ENCODE peak calls at places on chromosomes 11 and 22, in seven cellular contexts. E is H1, J is SK-N-SH, S is HCT116, M is K562, Y is HepG2, H is GM12878. O is an unnamed sample.

GRCh38 chr22:26663374-26663923 is 6.1 kb downstream of the MIAT start:
- DNase-seq in M (no peak), Y (no peak), S (no peak), H (no peak), J (no peak), E (no peak), O (no peak)

GRCh38 chr22:23153994-23154393 is 8.7 kb downstream of the RAB36 start:
- DNase-seq in S (no peak), J (no peak), H (no peak), M (no peak), E (no peak), Y (no peak), O (no peak)

GRCh38 chr11:35981581-35981980 is 37.7 kb downstream of the LDLRAD3 start:
- DNase-seq in Y (no peak), S (no peak), M (no peak), H (no peak), J (no peak), E (no peak), O (no peak)

GRCh38 chr11:19892387-19892786 is 179.8 kb downstream of the NAV2 start:
- DNase-seq in H (no peak), Y (no peak), E (no peak), M (no peak), S (no peak), J (no peak), O (no peak)

GRCh38 chr11:6249822-6250555 is 9.6 kb upstream of the CCKBR start:
- DNase-seq in M (peak), Y (no peak), H (no peak), S (peak), E (no peak), J (peak), O (no peak)

GRCh38 chr11:19666951-19667350 is 45.7 kb upstream of the NAV2 start:
- DNase-seq in J (no peak), M (no peak), H (no peak), S (no peak), Y (no peak), E (no peak), O (no peak)

GRCh38 chr11:57251491-57252104 is 14.5 kb upstream of the APLNR start:
- DNase-seq in J (no peak), S (no peak), Y (no peak), E (no peak), H (no peak), M (peak), O (no peak)

GRCh38 chr11:122808494-122808893 is 29.8 kb upstream of the CRTAM start:
- DNase-seq in H (peak), J (no peak), M (no peak), S (no peak), Y (no peak), E (no peak), O (no peak)

GRCh38 chr11:63761173-63761572 is 7.4 kb downstream of the ZFTA start:
- DNase-seq in S (no peak), M (no peak), Y (no peak), E (no peak), H (no peak), J (no peak), O (no peak)

GRCh38 chr11:124543554-124543953 is at the start of gene OR8B12:
- DNase-seq in M (no peak), J (no peak), Y (no peak), E (no peak), H (no peak), S (no peak), O (no peak)

GRCh38 chr11:104191124-104191523 is 27.2 kb upstream of the PDGFD start:
- DNase-seq in H (no peak), E (no peak), M (no peak), S (no peak), Y (no peak), J (no peak), O (no peak)

GRCh38 chr11:8267280-8267679 is 3.6 kb upstream of the LMO1 start:
- DNase-seq in E (no peak), S (no peak), J (no peak), M (no peak), H (no peak), Y (no peak), O (no peak)

GRCh38 chr11:70423523-70424505 is 25.5 kb downstream of the CTTN start:
- DNase-seq in M (peak), E (no peak), S (no peak), Y (peak), J (no peak), H (peak), O (no peak)

GRCh38 chr22:32839776-32840571 is 38.5 kb downstream of the TIMP3 start:
- DNase-seq in S (no peak), J (peak), E (no peak), Y (no peak), M (no peak), H (no peak), O (no peak)

GRCh38 chr22:48882636-48883200 is 945.0 kb downstream of the BRD1 start:
- DNase-seq in E (no peak), H (no peak), J (no peak), M (no peak), S (no peak), Y (no peak), O (no peak)

GRCh38 chr11:9143726-9144125 is 52.3 kb upstream of the SCUBE2 start:
- DNase-seq in S (no peak), J (no peak), E (no peak), M (no peak), Y (no peak), H (no peak), O (no peak)

GRCh38 chr11:61485080-61485479 is 23.5 kb upstream of the LRRC10B start:
- DNase-seq in M (no peak), Y (no peak), H (no peak), J (no peak), E (no peak), S (no peak), O (no peak)

GRCh38 chr11:61777234-61778090 is 14.9 kb downstream of the TMEM258 start:
- DNase-seq in H (no peak), Y (no peak), J (peak), E (no peak), M (no peak), S (no peak), O (no peak)

GRCh38 chr11:95655544-95655943 is 134.0 kb downstream of the FAM76B start:
- DNase-seq in Y (no peak), J (no peak), H (no peak), M (no peak), E (no peak), S (no peak), O (no peak)

GRCh38 chr11:118305726-118306125 is 1.2 kb downstream of the CD3E start:
- DNase-seq in S (no peak), H (no peak), M (no peak), J (no peak), E (no peak), Y (no peak), O (no peak)

GRCh38 chr22:31650391-31650790 is 11.6 kb downstream of the PISD start:
- DNase-seq in J (no peak), E (no peak), Y (no peak), M (no peak), H (no peak), S (no peak), O (no peak)

GRCh38 chr11:9728058-9728457 is 64.2 kb downstream of the SWAP70 start:
- DNase-seq in S (no peak), M (no peak), Y (no peak), E (no peak), J (no peak), H (no peak), O (no peak)

GRCh38 chr11:2567026-2567671 is 122.3 kb downstream of the KCNQ1 start:
- DNase-seq in S (no peak), M (no peak), E (no peak), H (no peak), J (no peak), Y (peak), O (no peak)

GRCh38 chr11:125496465-125496817 is 376 bp upstream of the FEZ1 start:
- DNase-seq in S (no peak), J (no peak), H (no peak), M (no peak), Y (no peak), E (no peak), O (no peak)

GRCh38 chr11:18540207-18541009 is 13.7 kb upstream of the TSG101 start:
- DNase-seq in H (no peak), J (peak), M (peak), S (no peak), Y (peak), E (no peak), O (no peak)

GRCh38 chr11:119780264-119780953 is 51.4 kb upstream of the NECTIN1 start:
- DNase-seq in M (no peak), H (no peak), S (no peak), E (no peak), Y (no peak), J (no peak), O (no peak)

GRCh38 chr11:132078677-132079076 is 708.3 kb downstream of the NTM start:
- DNase-seq in Y (no peak), J (no peak), S (no peak), M (no peak), H (no peak), E (no peak), O (no peak)

GRCh38 chr22:23231471-23232093 is 51.3 kb downstream of the BCR start:
- DNase-seq in J (no peak), S (no peak), Y (no peak), E (no peak), M (no peak), H (no peak), O (no peak)

GRCh38 chr11:86477495-86478155 is 102.9 kb downstream of the CCDC81 start:
- DNase-seq in E (no peak), M (peak), S (no peak), J (no peak), Y (no peak), H (no peak), O (no peak)

GRCh38 chr11:10310301-10310841 is 5.5 kb downstream of the ADM start:
- DNase-seq in Y (no peak), M (no peak), J (no peak), H (no peak), E (no peak), S (no peak), O (no peak)

GRCh38 chr11:30697032-30697431 is 110.9 kb upstream of the MPPED2 start:
- DNase-seq in H (no peak), J (no peak), Y (no peak), E (no peak), M (no peak), S (no peak), O (no peak)

GRCh38 chr11:14361951-14362350 is 3.0 kb upstream of the RRAS2 start:
- DNase-seq in H (no peak), S (no peak), J (no peak), Y (no peak), M (no peak), E (no peak), O (no peak)

GRCh38 chr11:104594228-104594958 is 303.9 kb downstream of the CASP12 start:
- DNase-seq in Y (no peak), S (no peak), H (no peak), J (no peak), M (no peak), E (no peak), O (no peak)

GRCh38 chr11:86722041-86722440 is 49.6 kb upstream of the ME3 start:
- DNase-seq in J (no peak), M (no peak), E (no peak), Y (no peak), S (no peak), H (no peak), O (no peak)

GRCh38 chr11:57779275-57779674 is 17.7 kb downstream of the CTNND1 start:
- DNase-seq in H (no peak), E (no peak), S (no peak), M (no peak), J (no peak), Y (peak), O (peak)

GRCh38 chr22:49764151-49764581 is 63.5 kb downstream of the BRD1 start:
- DNase-seq in E (no peak), Y (no peak), M (no peak), S (no peak), J (peak), H (no peak), O (no peak)

GRCh38 chr11:67998150-67999045 is 5.5 kb downstream of the UNC93B1 start:
- DNase-seq in H (no peak), E (no peak), M (no peak), S (no peak), Y (no peak), J (peak), O (no peak)

GRCh38 chr22:41290262-41291221 is 4.6 kb upstream of the RANGAP1 start:
- DNase-seq in Y (peak), H (no peak), J (no peak), S (no peak), E (no peak), M (no peak), O (no peak)

GRCh38 chr22:44071760-44072159 is 47.7 kb downstream of the PARVB start:
- DNase-seq in Y (no peak), M (no peak), H (no peak), J (no peak), E (no peak), S (no peak), O (no peak)
- TF ChIP-seq YY1 in Y (no peak), M (no peak), H (no peak), J (no peak), E (no peak), S (no peak), O (no peak)

GRCh38 chr11:46302866-46303265 is 25.4 kb downstream of the CREB3L1 start:
- DNase-seq in M (no peak), S (no peak), Y (no peak), E (no peak), H (peak), J (no peak), O (no peak)
- H3K4me3 ChIP-seq in M (no peak), S (no peak), Y (no peak), E (no peak), H (no peak), J (no peak), O (no peak)

GRCh38 chr11:45280449-45280848 is 5.7 kb downstream of the SYT13 start:
- DNase-seq in M (no peak), E (no peak), S (no peak), H (no peak), Y (no peak), J (no peak), O (no peak)
- TF ChIP-seq YY1 in M (no peak), E (no peak), S (no peak), H (no peak), Y (no peak), J (no peak), O (no peak)

GRCh38 chr11:66880484-66881211 is 23.8 kb downstream of the LRFN4 start:
- DNase-seq in Y (no peak), J (peak), M (no peak), E (no peak), H (no peak), S (no peak), O (no peak)
- H3K4me3 ChIP-seq in Y (no peak), J (no peak), M (no peak), E (no peak), H (no peak), S (no peak), O (no peak)

GRCh38 chr11:1077033-1077416 is 2.4 kb downstream of the MUC2 start:
- DNase-seq in S (no peak), M (no peak), H (no peak), E (no peak), J (no peak), Y (no peak), O (no peak)
- TF ChIP-seq YY1 in S (no peak), M (no peak), H (no peak), E (no peak), J (no peak), Y (no peak), O (no peak)

GRCh38 chr11:720017-720641 is 14.1 kb downstream of the EPS8L2 start:
- DNase-seq in E (no peak), J (peak), H (no peak), Y (no peak), S (no peak), M (no peak), O (no peak)

GRCh38 chr11:719214-720016 is 13.4 kb downstream of the EPS8L2 start:
- DNase-seq in H (no peak), S (no peak), E (no peak), Y (no peak), M (no peak), J (peak), O (no peak)

GRCh38 chr11:721913-722811 is 16.1 kb downstream of the EPS8L2 start:
- DNase-seq in H (no peak), J (peak), M (peak), S (no peak), Y (no peak), E (no peak), O (no peak)

GRCh38 chr11:721347-721912 is 15.4 kb downstream of the EPS8L2 start:
- DNase-seq in M (no peak), S (no peak), J (no peak), E (no peak), Y (no peak), H (no peak), O (no peak)

DNA sequence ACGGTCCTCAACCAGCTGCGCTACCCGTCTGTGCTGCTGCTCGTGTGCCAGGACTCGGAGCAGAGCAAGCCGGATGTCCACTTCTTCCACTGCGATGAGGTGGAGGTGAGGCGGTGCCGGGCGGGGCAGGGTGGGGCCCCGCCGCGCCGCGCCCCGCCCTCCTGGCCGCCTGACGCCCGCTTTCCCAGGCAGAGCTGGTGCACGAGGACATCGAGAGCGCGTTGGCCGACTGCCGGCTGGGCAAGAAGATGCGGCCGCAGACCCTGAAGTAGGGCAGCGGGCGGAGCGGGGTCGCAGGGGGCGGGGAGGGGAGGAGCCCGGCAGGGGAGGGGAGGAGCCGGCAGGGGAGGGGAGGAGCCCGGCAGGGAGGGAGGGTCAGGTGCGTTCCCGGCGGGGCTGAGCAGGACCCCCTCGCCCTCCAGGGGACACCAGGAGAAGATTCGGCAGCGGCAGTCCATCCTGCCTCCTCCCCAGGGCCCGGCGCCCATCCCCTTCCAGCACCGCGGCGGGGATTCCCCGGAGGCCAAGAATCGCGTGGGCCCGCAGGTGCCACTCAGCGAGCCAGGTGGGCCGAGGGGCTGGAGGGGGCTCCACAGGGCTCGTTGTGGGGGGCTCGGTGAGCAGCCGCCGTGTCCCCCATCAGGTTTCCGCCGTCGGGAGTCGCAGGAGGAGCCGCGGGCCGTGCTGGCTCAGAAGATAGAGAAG is 14.8 kb downstream of the EPS8L2 start:
- DNase-seq in M (peak), S (no peak), E (no peak), J (peak), Y (no peak), H (no peak), O (no peak)
- H3K4me3 ChIP-seq in M (peak), S (no peak), E (peak), J (no peak), Y (no peak), H (peak), O (peak)

GRCh38 chr22:35746248-35746647 is 28.6 kb downstream of the APOL5 start:
- DNase-seq in M (no peak), S (no peak), H (no peak), J (no peak), Y (no peak), E (no peak), O (no peak)
- TF ChIP-seq YY1 in M (no peak), S (no peak), H (no peak), J (no peak), Y (no peak), E (no peak), O (no peak)

GRCh38 chr11:120857508-120857907 is 166.4 kb upstream of the TBCEL start:
- DNase-seq in Y (no peak), S (no peak), E (no peak), M (no peak), H (no peak), J (no peak), O (no peak)
- H3K4me3 ChIP-seq in Y (no peak), S (no peak), E (no peak), M (no peak), H (no peak), J (no peak), O (no peak)

O was measured in NT2/D1.